ENCODE peak calls at places on chromosomes 1 and 21, in ten cellular contexts. Q is GM12865, S is NCI-H774, G is G401, T is cardiac muscle cell, F is AG08396, O is endothelial cell of umbilical vein, Y is mucosa of descending colon, N is psoas muscle, J is bronchial epithelial cell. W is an unnamed sample.

GRCh38 chr1:232635778-232636356 is 5.9 kb upstream of the SIPA1L2 start:
- DNase-seq in S (peak), T (peak), J (peak), F (peak), Q (peak), Y (no peak), O (peak), N (no peak), G (peak), W (peak)

GRCh38 chr1:941588-942383 is 17.3 kb downstream of the NOC2L start:
- DNase-seq in T (peak), Q (no peak), Y (peak), O (peak), J (no peak), S (peak), F (peak), G (no peak), N (peak), W (peak)

GRCh38 chr1:113579256-113580018 is 179.8 kb downstream of the PHTF1 start:
- DNase-seq in T (peak), J (peak), Q (no peak), Y (no peak), G (no peak), S (no peak), O (no peak), F (no peak), N (no peak), W (no peak)

GRCh38 chr1:3633344-3634058 is 8.7 kb downstream of the TPRG1L start:
- DNase-seq in G (no peak), Y (peak), Q (no peak), O (no peak), F (no peak), T (no peak), S (no peak), J (no peak), N (no peak), W (no peak)

GRCh38 chr1:153976819-153977249 is 640 bp downstream of the JTB start:
- DNase-seq in F (no peak), O (no peak), G (no peak), S (no peak), T (no peak), N (no peak), Y (no peak), J (no peak), Q (no peak), W (no peak)

GRCh38 chr1:104780470-104781078 is 1030.9 kb downstream of the AMY1C start:
- DNase-seq in T (peak), N (no peak), Y (no peak), Q (peak), F (peak), G (peak), O (peak), J (peak), S (peak), W (peak)

GRCh38 chr21:31220567-31220966 is 123.5 kb downstream of the TIAM1 start:
- DNase-seq in O (no peak), J (peak), Q (no peak), N (no peak), G (no peak), S (no peak), F (no peak), Y (no peak), T (peak), W (no peak)

GRCh38 chr1:204858381-204858821 is 12.3 kb upstream of the NFASC start:
- DNase-seq in S (no peak), Y (no peak), F (no peak), T (no peak), J (no peak), G (no peak), Q (no peak), O (no peak), N (no peak), W (no peak)

GRCh38 chr1:214979191-214979590 is 103.3 kb upstream of the KCNK2 start:
- DNase-seq in J (peak), Q (no peak), N (no peak), G (no peak), F (no peak), Y (no peak), S (no peak), T (no peak), O (no peak), W (no peak)

GRCh38 chr1:59903136-59903754 is 23.3 kb downstream of the CYP2J2 start:
- DNase-seq in G (peak), Q (peak), T (peak), Y (no peak), F (peak), J (peak), S (no peak), N (no peak), O (peak), W (peak)

GRCh38 chr1:2574350-2574749 is 12.2 kb upstream of the PRXL2B start:
- DNase-seq in S (no peak), N (no peak), Q (no peak), O (no peak), T (no peak), J (no peak), Y (no peak), G (no peak), F (no peak), W (no peak)

GRCh38 chr1:33724348-33724747 is 139.5 kb upstream of the HMGB4 start:
- DNase-seq in S (no peak), F (no peak), Y (no peak), Q (no peak), N (no peak), J (no peak), O (no peak), T (no peak), G (no peak), W (no peak)

GRCh38 chr1:117499071-117499470 is 106.8 kb upstream of the TENT5C start:
- DNase-seq in Q (no peak), T (no peak), O (no peak), F (no peak), J (no peak), S (no peak), N (no peak), Y (no peak), G (no peak), W (no peak)

GRCh38 chr1:182366596-182366995 is 25.0 kb downstream of the GLUL start:
- DNase-seq in G (no peak), Y (no peak), S (no peak), O (no peak), T (no peak), N (no peak), F (no peak), Q (no peak), J (no peak), W (no peak)

GRCh38 chr1:48245106-48245505 is 22.6 kb downstream of the SLC5A9 start:
- DNase-seq in Q (no peak), G (no peak), T (no peak), J (no peak), F (no peak), O (peak), S (no peak), N (no peak), Y (no peak), W (no peak)

GRCh38 chr1:11653616-11654570 is at the start of gene FBXO2:
- DNase-seq in S (no peak), N (peak), O (no peak), F (peak), T (peak), J (peak), Q (no peak), Y (no peak), G (peak), W (peak)

GRCh38 chr1:117607471-117607870 is 1.6 kb downstream of the TENT5C start:
- DNase-seq in N (no peak), Q (peak), F (no peak), Y (peak), G (no peak), J (peak), S (no peak), O (no peak), T (no peak), W (no peak)

GRCh38 chr1:31038360-31038759 is 27.2 kb downstream of the PUM1 start:
- DNase-seq in T (peak), J (peak), O (no peak), F (peak), N (no peak), S (no peak), Q (no peak), G (no peak), Y (no peak), W (no peak)

GRCh38 chr21:25453524-25453923 is 153.8 kb downstream of the MRPL39 start:
- DNase-seq in J (peak), Q (no peak), Y (no peak), S (no peak), N (no peak), G (no peak), T (no peak), O (no peak), F (no peak), W (no peak)

GRCh38 chr1:159008744-159009188 is 941 bp upstream of the IFI16 start:
- DNase-seq in N (no peak), J (no peak), O (no peak), Y (no peak), F (no peak), T (peak), G (no peak), S (no peak), Q (peak), W (no peak)

GRCh38 chr1:225354906-225355305 is 72.9 kb downstream of the LBR start:
- DNase-seq in Y (no peak), G (no peak), N (no peak), F (no peak), T (no peak), S (no peak), Q (no peak), O (no peak), J (no peak), W (no peak)

GRCh38 chr1:218467101-218467728 is 122.1 kb downstream of the TGFB2 start:
- DNase-seq in O (no peak), S (no peak), Q (no peak), F (no peak), G (no peak), J (no peak), T (no peak), N (no peak), Y (no peak), W (no peak)

GRCh38 chr1:39261712-39262221 is 57.3 kb downstream of the MACF1 start:
- DNase-seq in F (no peak), T (peak), J (peak), Q (no peak), Y (no peak), O (no peak), G (no peak), N (no peak), S (no peak), W (no peak)

GRCh38 chr1:52296345-52296744 is 69.7 kb downstream of the CC2D1B start:
- DNase-seq in J (peak), O (peak), S (peak), G (peak), N (no peak), Y (no peak), T (peak), F (peak), Q (peak), W (peak)

GRCh38 chr21:43273708-43274021 is 104.9 kb downstream of the CRYAA start:
- DNase-seq in F (no peak), Q (peak), T (no peak), J (no peak), G (no peak), S (no peak), N (peak), O (no peak), Y (peak), W (no peak)

GRCh38 chr1:64320470-64320869 is 117.0 kb downstream of the UBE2U start:
- DNase-seq in S (no peak), J (peak), T (peak), F (no peak), O (peak), G (no peak), Q (no peak), Y (no peak), N (no peak), W (no peak)

GRCh38 chr1:50488876-50489275 is 65.6 kb upstream of the DMRTA2 start:
- DNase-seq in T (peak), O (no peak), G (no peak), Y (no peak), Q (no peak), N (no peak), S (no peak), J (no peak), F (no peak), W (no peak)

GRCh38 chr1:7561331-7561921 is 209.7 kb upstream of the VAMP3 start:
- DNase-seq in S (no peak), O (no peak), F (no peak), Y (peak), G (no peak), Q (peak), J (no peak), N (no peak), T (peak), W (no peak)

GRCh38 chr21:32249551-32250280 is 29.1 kb downstream of the MIS18A start:
- DNase-seq in T (no peak), O (no peak), F (no peak), S (peak), G (no peak), J (no peak), Q (no peak), Y (no peak), N (no peak), W (no peak)

GRCh38 chr1:201639826-201640225 is 100.9 kb downstream of the NAV1 start:
- DNase-seq in N (peak), Q (no peak), Y (no peak), F (no peak), T (peak), S (no peak), G (no peak), J (no peak), O (no peak), W (no peak)

GRCh38 chr1:90274376-90274775 is 279.5 kb downstream of the ZNF326 start:
- DNase-seq in Y (no peak), O (no peak), N (no peak), F (no peak), T (no peak), G (no peak), J (no peak), Q (no peak), S (no peak), W (no peak)

GRCh38 chr1:67401443-67401842 is 28.8 kb downstream of the SERBP1 start:
- DNase-seq in G (no peak), J (no peak), Y (no peak), Q (no peak), N (no peak), F (no peak), S (no peak), T (no peak), O (no peak), W (no peak)

W was measured in cerebellar cortex.